ENCODE peak calls at places on chromosomes 13 and 19, in five cellular contexts. F, N, W, D and R are unnamed samples.

GRCh38 chr19:33683881-33684549 is 62.3 kb downstream of the CHST8 start:
- DNase-seq in F (no peak), N (no peak), W (peak), D (no peak), R (no peak)

GRCh38 chr13:103007427-103007762 is 58.8 kb downstream of the SLC10A2 start:
- DNase-seq in F (no peak), N (no peak), W (no peak), D (no peak), R (no peak)

GRCh38 chr19:23817519-23817918 is 58.8 kb upstream of the ZNF681 start:
- DNase-seq in F (no peak), N (no peak), W (peak), D (no peak), R (no peak)

GRCh38 chr13:28179974-28180373 is 41.6 kb downstream of the PAN3 start:
- DNase-seq in F (no peak), N (no peak), W (no peak), D (no peak), R (no peak)

GRCh38 chr19:8085606-8086464 is 33.3 kb downstream of the CCL25 start:
- DNase-seq in F (no peak), N (no peak), W (peak), D (no peak), R (no peak)

GRCh38 chr13:47413112-47413511 is 516.3 kb upstream of the HTR2A start:
- DNase-seq in F (no peak), N (no peak), W (no peak), D (no peak), R (no peak)

GRCh38 chr19:55106591-55106990 is 10.8 kb downstream of the PPP1R12C start:
- DNase-seq in F (no peak), N (no peak), W (no peak), D (no peak), R (no peak)

GRCh38 chr13:99206873-99207272 is 6.2 kb downstream of the UBAC2 start:
- DNase-seq in F (no peak), N (no peak), W (no peak), D (no peak), R (no peak)

GRCh38 chr13:48210178-48210577 is 22.8 kb upstream of the ITM2B start:
- DNase-seq in F (no peak), N (peak), W (no peak), D (no peak), R (no peak)

GRCh38 chr13:110869805-110870706 is 44.8 kb downstream of the ANKRD10 start:
- DNase-seq in F (peak), N (peak), W (peak), D (no peak), R (no peak)

GRCh38 chr13:41352935-41353801 is 42.1 kb downstream of the NAA16 start:
- DNase-seq in F (peak), N (peak), W (peak), D (peak), R (peak)

GRCh38 chr19:14337510-14337909 is 43.7 kb upstream of the ADGRE5 start:
- DNase-seq in F (no peak), N (no peak), W (no peak), D (no peak), R (no peak)

GRCh38 chr13:110520431-110521295 is 40.9 kb downstream of the RAB20 start:
- DNase-seq in F (peak), N (no peak), W (no peak), D (no peak), R (no peak)

GRCh38 chr13:64912141-64912540 is 2318.0 kb downstream of the PCDH9 start:
- DNase-seq in F (no peak), N (peak), W (no peak), D (no peak), R (no peak)

GRCh38 chr19:29753934-29754305 is 38.9 kb upstream of the C19orf12 start:
- DNase-seq in F (no peak), N (no peak), W (no peak), D (no peak), R (no peak)

GRCh38 chr19:5718032-5718578 is 1.8 kb downstream of the LONP1 start:
- DNase-seq in F (no peak), N (no peak), W (no peak), D (no peak), R (no peak)

GRCh38 chr19:16025108-16026101 is 50.9 kb upstream of the TPM4 start:
- DNase-seq in F (no peak), N (peak), W (peak), D (no peak), R (no peak)

GRCh38 chr13:66106246-66106645 is 1123.9 kb downstream of the PCDH9 start:
- DNase-seq in F (no peak), N (no peak), W (no peak), D (no peak), R (no peak)

GRCh38 chr19:12723383-12723642 is 419 bp downstream of the TNPO2 start:
- DNase-seq in F (no peak), N (no peak), W (no peak), D (no peak), R (no peak)

GRCh38 chr13:112741185-112741755 is 51.4 kb downstream of the ATP11A start:
- DNase-seq in F (no peak), N (no peak), W (no peak), D (no peak), R (no peak)

DNA sequence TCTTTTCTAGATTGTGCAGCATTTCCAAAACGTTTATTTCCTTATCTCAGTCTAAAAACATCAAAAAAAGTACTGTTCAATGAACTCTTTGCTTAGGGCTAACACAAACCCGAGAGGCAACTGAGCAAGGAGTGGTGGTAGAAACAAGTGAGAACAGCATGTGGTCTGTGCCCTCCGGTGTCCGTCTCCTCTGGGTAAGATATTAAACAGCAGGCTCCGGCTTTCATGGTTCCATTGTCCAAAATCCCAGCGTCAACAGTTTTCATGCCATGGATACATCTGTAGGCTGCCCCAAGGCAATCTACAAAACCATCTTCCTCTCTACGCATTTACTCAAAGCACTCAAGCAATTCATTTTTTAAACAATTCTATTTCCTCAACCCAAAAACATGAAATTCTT is 22.8 kb downstream of the DCLK1 start:
- DNase-seq in F (no peak), N (no peak), W (no peak), D (no peak), R (no peak)
- TF ChIP-seq CTCF in F (no peak), N (no peak), W (no peak), D (no peak), R (no peak)

GRCh38 chr19:53015730-53016129 is 2.0 kb downstream of the ERVV-1 start:
- DNase-seq in F (no peak), N (no peak), W (no peak), D (no peak), R (no peak)

GRCh38 chr19:53015159-53015558 is 1.4 kb downstream of the ERVV-1 start:
- DNase-seq in F (no peak), N (no peak), W (no peak), D (no peak), R (no peak)

GRCh38 chr19:53019684-53020083 is 6.0 kb downstream of the ERVV-1 start:
- DNase-seq in F (no peak), N (no peak), W (no peak), D (no peak), R (no peak)
- TF ChIP-seq CTCF in F (no peak), N (no peak), W (peak), D (no peak), R (no peak)

DNA sequence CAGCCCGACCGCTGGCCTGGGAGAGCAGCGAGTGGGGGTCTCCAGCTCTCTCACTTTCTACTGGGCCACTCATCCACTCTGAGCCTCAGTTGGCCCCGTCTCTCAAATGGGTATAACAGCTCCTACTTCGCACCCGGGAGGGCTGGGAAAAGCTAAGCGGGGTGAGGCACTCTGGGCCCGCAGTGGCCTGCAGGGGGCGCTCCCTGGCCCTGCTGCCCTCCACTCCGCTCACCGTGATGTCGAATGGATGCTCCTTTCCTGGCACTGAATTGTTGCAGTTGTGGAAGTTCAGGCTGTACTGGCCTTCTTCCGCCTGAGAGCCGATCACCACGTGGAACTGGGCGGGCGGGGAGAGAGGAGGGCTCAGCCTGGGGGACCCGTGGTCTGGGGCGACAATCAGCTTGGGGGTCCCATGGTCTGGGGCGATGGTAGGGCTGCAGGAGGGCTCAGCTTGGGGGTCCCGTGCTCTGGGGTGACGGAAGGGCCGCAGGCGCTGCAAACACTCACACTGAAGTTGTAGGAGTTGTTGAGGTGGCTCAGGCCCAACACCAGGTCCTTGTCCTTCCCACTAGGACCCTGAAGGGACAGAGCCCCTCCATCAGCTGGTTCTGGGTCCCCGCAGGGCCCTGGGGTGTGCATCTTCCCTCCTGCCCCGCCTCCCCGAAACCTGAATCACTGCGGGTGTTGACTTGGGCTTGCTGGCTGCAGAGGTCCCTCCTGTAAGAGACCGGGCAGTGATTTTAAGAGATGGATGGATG is 3.9 kb downstream of the GPR108 start:
- DNase-seq in F (no peak), N (no peak), W (no peak), D (no peak), R (no peak)
- TF ChIP-seq CTCF in F (no peak), N (no peak), W (peak), D (peak), R (peak)

DNA sequence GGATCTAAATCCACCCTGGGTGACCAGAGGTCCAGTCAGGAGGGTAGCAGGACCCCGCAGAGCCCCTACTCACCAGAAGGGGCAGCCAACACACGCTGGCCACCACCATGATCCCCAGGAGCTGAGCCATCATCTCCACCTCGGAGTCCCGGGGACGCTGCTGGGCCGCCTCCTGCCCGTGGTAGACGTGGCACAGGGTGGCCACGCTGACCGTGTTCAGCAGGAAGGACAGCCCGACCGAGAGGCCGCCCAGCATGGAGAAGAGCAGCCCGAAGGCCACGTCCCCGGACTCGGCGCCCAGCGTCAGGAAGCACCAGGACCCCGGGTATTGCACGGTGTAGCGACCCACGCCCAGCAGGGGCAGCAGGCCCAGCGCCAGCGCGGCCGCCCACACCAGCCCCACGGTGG is 6.9 kb downstream of the TBXA2R start:
- DNase-seq in F (no peak), N (no peak), W (no peak), D (no peak), R (no peak)
- TF ChIP-seq CTCF in F (no peak), N (peak), W (peak), D (peak), R (no peak)

GRCh38 chr19:39363909-39364457 is 21.8 kb downstream of the SAMD4B start:
- DNase-seq in F (peak), N (no peak), W (no peak), D (no peak), R (no peak)
- TF ChIP-seq CTCF in F (no peak), N (no peak), W (no peak), D (no peak), R (no peak)

GRCh38 chr19:45092747-45093678 is at the start of gene PPP1R37:
- DNase-seq in F (peak), N (peak), W (peak), D (peak), R (peak)
- TF ChIP-seq CTCF in F (no peak), N (peak), W (peak), D (no peak), R (no peak)